ENCODE peak calls at places on chromosome 9, in six cellular contexts. One of them, this sample, is unnamed.

GRCh38 chr9:130106860-130107848 is 53.4 kb downstream of the GPR107 start:
- DNase-seq in iris pigment epithelial cell: peak
- DNase-seq in hypothalamus: no peak
- DNase-seq in endothelial cell: peak
- DNase-seq in left cardiac atrium: peak
- DNase-seq in amygdala: peak
- DNase-seq in this sample: peak

GRCh38 chr9:134050726-134051125 is 17.1 kb downstream of the BRD3 start:
- DNase-seq in left cardiac atrium: no peak
- DNase-seq in amygdala: no peak
- DNase-seq in hypothalamus: no peak
- DNase-seq in iris pigment epithelial cell: no peak
- DNase-seq in endothelial cell: no peak
- DNase-seq in this sample: no peak

GRCh38 chr9:35258665-35259474 is 97.1 kb downstream of the UNC13B start:
- DNase-seq in amygdala: peak
- DNase-seq in left cardiac atrium: peak
- DNase-seq in iris pigment epithelial cell: peak
- DNase-seq in hypothalamus: no peak
- DNase-seq in endothelial cell: peak
- DNase-seq in this sample: peak

GRCh38 chr9:93184439-93185221 is 691 bp downstream of the WNK2 start:
- DNase-seq in hypothalamus: no peak
- DNase-seq in left cardiac atrium: no peak
- DNase-seq in iris pigment epithelial cell: no peak
- DNase-seq in endothelial cell: peak
- DNase-seq in amygdala: no peak
- DNase-seq in this sample: peak

GRCh38 chr9:122988141-122988540 is 45.3 kb upstream of the GPR21 start:
- DNase-seq in hypothalamus: no peak
- DNase-seq in left cardiac atrium: no peak
- DNase-seq in iris pigment epithelial cell: no peak
- DNase-seq in endothelial cell: no peak
- DNase-seq in amygdala: no peak
- DNase-seq in this sample: no peak

GRCh38 chr9:129650680-129651235 is 8.8 kb upstream of the ASB6 start:
- DNase-seq in endothelial cell: no peak
- DNase-seq in hypothalamus: no peak
- DNase-seq in left cardiac atrium: no peak
- DNase-seq in amygdala: no peak
- DNase-seq in iris pigment epithelial cell: peak
- DNase-seq in this sample: no peak

GRCh38 chr9:70672136-70672535 is 257.7 kb upstream of the KLF9 start:
- DNase-seq in hypothalamus: no peak
- DNase-seq in endothelial cell: no peak
- DNase-seq in amygdala: no peak
- DNase-seq in iris pigment epithelial cell: no peak
- DNase-seq in left cardiac atrium: no peak
- DNase-seq in this sample: no peak

GRCh38 chr9:16656432-16657169 is 213.9 kb downstream of the BNC2 start:
- DNase-seq in hypothalamus: no peak
- DNase-seq in endothelial cell: no peak
- DNase-seq in amygdala: no peak
- DNase-seq in iris pigment epithelial cell: no peak
- DNase-seq in left cardiac atrium: no peak
- DNase-seq in this sample: no peak

GRCh38 chr9:115939065-115939765 is 214.4 kb upstream of the PAPPA start:
- DNase-seq in iris pigment epithelial cell: peak
- DNase-seq in left cardiac atrium: no peak
- DNase-seq in hypothalamus: no peak
- DNase-seq in amygdala: no peak
- DNase-seq in endothelial cell: no peak
- DNase-seq in this sample: no peak

GRCh38 chr9:17630531-17630949 is 51.7 kb downstream of the SH3GL2 start:
- DNase-seq in amygdala: no peak
- DNase-seq in hypothalamus: no peak
- DNase-seq in iris pigment epithelial cell: no peak
- DNase-seq in left cardiac atrium: no peak
- DNase-seq in endothelial cell: no peak
- DNase-seq in this sample: peak

GRCh38 chr9:20209421-20210340 is 412.6 kb downstream of the MLLT3 start:
- DNase-seq in endothelial cell: no peak
- DNase-seq in amygdala: no peak
- DNase-seq in hypothalamus: no peak
- DNase-seq in left cardiac atrium: no peak
- DNase-seq in iris pigment epithelial cell: no peak
- DNase-seq in this sample: no peak

GRCh38 chr9:35396560-35397215 is 93.2 kb upstream of the RUSC2 start:
- DNase-seq in hypothalamus: no peak
- DNase-seq in amygdala: no peak
- DNase-seq in endothelial cell: no peak
- DNase-seq in left cardiac atrium: no peak
- DNase-seq in iris pigment epithelial cell: no peak
- DNase-seq in this sample: no peak

GRCh38 chr9:134723037-134723436 is 81.4 kb downstream of the COL5A1 start:
- DNase-seq in endothelial cell: no peak
- DNase-seq in iris pigment epithelial cell: no peak
- DNase-seq in left cardiac atrium: no peak
- DNase-seq in hypothalamus: no peak
- DNase-seq in amygdala: no peak
- DNase-seq in this sample: no peak